ENCODE peak calls at places on chromosomes 13 and 19, in eight cellular contexts. One of them, this sample, is unnamed.

GRCh38 chr13:30666113-30666512 is 48.4 kb downstream of the USPL1 start:
- DNase-seq in ELF-1: peak; percentile 75
- DNase-seq in GM13977: no peak
- DNase-seq in left colon: no peak
- DNase-seq in hepatic stellate cell: no peak
- DNase-seq in body of pancreas: no peak
- DNase-seq in stimulated activated CD4-positive, alpha-beta T cell treated with anti-CD3 and anti-CD28 coated beads, TNF-alpha, amount 100 ng/mL, for 24 hours: no peak
- DNase-seq in spleen: no peak
- DNase-seq in this sample: no peak

GRCh38 chr13:96075953-96076543 is 13.9 kb upstream of the HS6ST3 start:
- DNase-seq in ELF-1: no peak
- DNase-seq in GM13977: no peak
- DNase-seq in left colon: no peak
- DNase-seq in hepatic stellate cell: no peak
- DNase-seq in body of pancreas: no peak
- DNase-seq in stimulated activated CD4-positive, alpha-beta T cell treated with anti-CD3 and anti-CD28 coated beads, TNF-alpha, amount 100 ng/mL, for 24 hours: no peak
- DNase-seq in spleen: no peak
- DNase-seq in this sample: no peak

GRCh38 chr19:38852231-38853044 is 2.7 kb upstream of the HNRNPL start:
- DNase-seq in ELF-1: peak; percentile 60
- DNase-seq in GM13977: no peak
- DNase-seq in left colon: peak; percentile 75
- DNase-seq in hepatic stellate cell: peak; percentile 65
- DNase-seq in body of pancreas: peak; percentile 66
- DNase-seq in stimulated activated CD4-positive, alpha-beta T cell treated with anti-CD3 and anti-CD28 coated beads, TNF-alpha, amount 100 ng/mL, for 24 hours: peak; percentile 57
- DNase-seq in spleen: peak; percentile 93
- DNase-seq in this sample: peak; percentile 74

GRCh38 chr13:105642511-105642958 is 892.9 kb downstream of the EFNB2 start:
- DNase-seq in ELF-1: no peak
- DNase-seq in GM13977: no peak
- DNase-seq in left colon: no peak
- DNase-seq in hepatic stellate cell: no peak
- DNase-seq in body of pancreas: no peak
- DNase-seq in stimulated activated CD4-positive, alpha-beta T cell treated with anti-CD3 and anti-CD28 coated beads, TNF-alpha, amount 100 ng/mL, for 24 hours: no peak
- DNase-seq in spleen: no peak
- DNase-seq in this sample: no peak

GRCh38 chr13:95502216-95502615 is 50.3 kb upstream of the CLDN10 start:
- DNase-seq in ELF-1: no peak
- DNase-seq in GM13977: no peak
- DNase-seq in left colon: no peak
- DNase-seq in hepatic stellate cell: no peak
- DNase-seq in body of pancreas: no peak
- DNase-seq in stimulated activated CD4-positive, alpha-beta T cell treated with anti-CD3 and anti-CD28 coated beads, TNF-alpha, amount 100 ng/mL, for 24 hours: no peak
- DNase-seq in spleen: no peak
- DNase-seq in this sample: no peak

GRCh38 chr13:65133094-65133493 is 2097.0 kb downstream of the PCDH9 start:
- DNase-seq in ELF-1: peak; percentile 24
- DNase-seq in GM13977: no peak
- DNase-seq in left colon: no peak
- DNase-seq in hepatic stellate cell: no peak
- DNase-seq in body of pancreas: no peak
- DNase-seq in stimulated activated CD4-positive, alpha-beta T cell treated with anti-CD3 and anti-CD28 coated beads, TNF-alpha, amount 100 ng/mL, for 24 hours: no peak
- DNase-seq in spleen: no peak
- DNase-seq in this sample: no peak

GRCh38 chr13:98506343-98507059 is 70.4 kb downstream of the STK24 start:
- DNase-seq in ELF-1: peak; percentile 42
- DNase-seq in GM13977: no peak
- DNase-seq in left colon: no peak
- DNase-seq in hepatic stellate cell: no peak
- DNase-seq in body of pancreas: no peak
- DNase-seq in stimulated activated CD4-positive, alpha-beta T cell treated with anti-CD3 and anti-CD28 coated beads, TNF-alpha, amount 100 ng/mL, for 24 hours: no peak
- DNase-seq in spleen: no peak
- DNase-seq in this sample: no peak

GRCh38 chr19:21617740-21618339 is 112.4 kb downstream of the ZNF429 start:
- DNase-seq in ELF-1: no peak
- DNase-seq in GM13977: no peak
- DNase-seq in left colon: no peak
- DNase-seq in hepatic stellate cell: no peak
- DNase-seq in body of pancreas: no peak
- DNase-seq in stimulated activated CD4-positive, alpha-beta T cell treated with anti-CD3 and anti-CD28 coated beads, TNF-alpha, amount 100 ng/mL, for 24 hours: no peak
- DNase-seq in spleen: no peak
- DNase-seq in this sample: no peak

GRCh38 chr13:96966415-96967102 is 27.7 kb downstream of the OXGR1 start:
- DNase-seq in ELF-1: no peak
- DNase-seq in GM13977: no peak
- DNase-seq in left colon: no peak
- DNase-seq in hepatic stellate cell: no peak
- DNase-seq in body of pancreas: no peak
- DNase-seq in stimulated activated CD4-positive, alpha-beta T cell treated with anti-CD3 and anti-CD28 coated beads, TNF-alpha, amount 100 ng/mL, for 24 hours: no peak
- DNase-seq in spleen: no peak
- DNase-seq in this sample: no peak

GRCh38 chr13:60095300-60095699 is 68.4 kb downstream of the DIAPH3 start:
- DNase-seq in ELF-1: no peak
- DNase-seq in GM13977: no peak
- DNase-seq in left colon: no peak
- DNase-seq in hepatic stellate cell: no peak
- DNase-seq in body of pancreas: no peak
- DNase-seq in stimulated activated CD4-positive, alpha-beta T cell treated with anti-CD3 and anti-CD28 coated beads, TNF-alpha, amount 100 ng/mL, for 24 hours: no peak
- DNase-seq in spleen: no peak
- DNase-seq in this sample: no peak

GRCh38 chr19:41811036-41811435 is 14.6 kb downstream of the CEACAM3 start:
- DNase-seq in ELF-1: no peak
- DNase-seq in GM13977: peak; percentile 9
- DNase-seq in left colon: no peak
- DNase-seq in hepatic stellate cell: no peak
- DNase-seq in body of pancreas: no peak
- DNase-seq in stimulated activated CD4-positive, alpha-beta T cell treated with anti-CD3 and anti-CD28 coated beads, TNF-alpha, amount 100 ng/mL, for 24 hours: no peak
- DNase-seq in spleen: peak; percentile 86
- DNase-seq in this sample: peak; percentile 38

GRCh38 chr13:39036212-39036611 is 1.7 kb downstream of the PROSER1 start:
- DNase-seq in ELF-1: peak; percentile 24
- DNase-seq in GM13977: no peak
- DNase-seq in left colon: no peak
- DNase-seq in hepatic stellate cell: no peak
- DNase-seq in body of pancreas: no peak
- DNase-seq in stimulated activated CD4-positive, alpha-beta T cell treated with anti-CD3 and anti-CD28 coated beads, TNF-alpha, amount 100 ng/mL, for 24 hours: no peak
- DNase-seq in spleen: no peak
- DNase-seq in this sample: no peak

GRCh38 chr13:27194895-27195764 is 23.5 kb upstream of the USP12 start:
- DNase-seq in ELF-1: peak; percentile 53
- DNase-seq in GM13977: no peak
- DNase-seq in left colon: no peak
- DNase-seq in hepatic stellate cell: peak; percentile 78
- DNase-seq in body of pancreas: no peak
- DNase-seq in stimulated activated CD4-positive, alpha-beta T cell treated with anti-CD3 and anti-CD28 coated beads, TNF-alpha, amount 100 ng/mL, for 24 hours: no peak
- DNase-seq in spleen: no peak
- DNase-seq in this sample: no peak

GRCh38 chr13:44870456-44870929 is 118.8 kb downstream of the NUFIP1 start:
- DNase-seq in ELF-1: no peak
- DNase-seq in GM13977: no peak
- DNase-seq in left colon: peak; percentile 61
- DNase-seq in hepatic stellate cell: no peak
- DNase-seq in body of pancreas: peak; percentile 98
- DNase-seq in stimulated activated CD4-positive, alpha-beta T cell treated with anti-CD3 and anti-CD28 coated beads, TNF-alpha, amount 100 ng/mL, for 24 hours: no peak
- DNase-seq in spleen: no peak
- DNase-seq in this sample: peak; percentile 73

GRCh38 chr19:29845576-29846176 is 33.9 kb downstream of the CCNE1 start:
- DNase-seq in ELF-1: peak; percentile 47
- DNase-seq in GM13977: peak; percentile 36
- DNase-seq in left colon: peak; percentile 50
- DNase-seq in hepatic stellate cell: peak; percentile 38
- DNase-seq in body of pancreas: no peak
- DNase-seq in stimulated activated CD4-positive, alpha-beta T cell treated with anti-CD3 and anti-CD28 coated beads, TNF-alpha, amount 100 ng/mL, for 24 hours: peak; percentile 35
- DNase-seq in spleen: peak; percentile 84
- DNase-seq in this sample: no peak

GRCh38 chr19:6238643-6239281 is 41.0 kb downstream of the MLLT1 start:
- DNase-seq in ELF-1: no peak
- DNase-seq in GM13977: no peak
- DNase-seq in left colon: no peak
- DNase-seq in hepatic stellate cell: no peak
- DNase-seq in body of pancreas: peak; percentile 37
- DNase-seq in stimulated activated CD4-positive, alpha-beta T cell treated with anti-CD3 and anti-CD28 coated beads, TNF-alpha, amount 100 ng/mL, for 24 hours: no peak
- DNase-seq in spleen: peak; percentile 66
- DNase-seq in this sample: no peak

GRCh38 chr19:48702701-48703100 is 6.9 kb downstream of the FUT2 start:
- DNase-seq in ELF-1: no peak
- DNase-seq in GM13977: no peak
- DNase-seq in left colon: no peak
- DNase-seq in hepatic stellate cell: no peak
- DNase-seq in body of pancreas: no peak
- DNase-seq in stimulated activated CD4-positive, alpha-beta T cell treated with anti-CD3 and anti-CD28 coated beads, TNF-alpha, amount 100 ng/mL, for 24 hours: no peak
- DNase-seq in spleen: no peak
- DNase-seq in this sample: no peak

GRCh38 chr19:47379398-47379938 is 30.4 kb downstream of the DHX34 start:
- DNase-seq in ELF-1: no peak
- DNase-seq in GM13977: no peak
- DNase-seq in left colon: no peak
- DNase-seq in hepatic stellate cell: no peak
- DNase-seq in body of pancreas: no peak
- DNase-seq in stimulated activated CD4-positive, alpha-beta T cell treated with anti-CD3 and anti-CD28 coated beads, TNF-alpha, amount 100 ng/mL, for 24 hours: no peak
- DNase-seq in spleen: no peak
- DNase-seq in this sample: no peak

GRCh38 chr19:18021121-18021755 is 13.3 kb downstream of the ARRDC2 start:
- DNase-seq in ELF-1: no peak
- DNase-seq in GM13977: peak; percentile 54
- DNase-seq in left colon: peak; percentile 81
- DNase-seq in hepatic stellate cell: peak; percentile 90
- DNase-seq in body of pancreas: peak; percentile 72
- DNase-seq in stimulated activated CD4-positive, alpha-beta T cell treated with anti-CD3 and anti-CD28 coated beads, TNF-alpha, amount 100 ng/mL, for 24 hours: peak; percentile 57
- DNase-seq in spleen: peak; percentile 91
- DNase-seq in this sample: peak; percentile 80

GRCh38 chr13:99124695-99125334 is 75.8 kb upstream of the UBAC2 start:
- DNase-seq in ELF-1: no peak
- DNase-seq in GM13977: peak; percentile 58
- DNase-seq in left colon: no peak
- DNase-seq in hepatic stellate cell: peak; percentile 60
- DNase-seq in body of pancreas: no peak
- DNase-seq in stimulated activated CD4-positive, alpha-beta T cell treated with anti-CD3 and anti-CD28 coated beads, TNF-alpha, amount 100 ng/mL, for 24 hours: no peak
- DNase-seq in spleen: no peak
- DNase-seq in this sample: no peak

GRCh38 chr19:13804830-13805683 is 9.8 kb downstream of the ZSWIM4 start:
- DNase-seq in ELF-1: peak; percentile 79
- DNase-seq in GM13977: no peak
- DNase-seq in left colon: peak; percentile 43
- DNase-seq in hepatic stellate cell: no peak
- DNase-seq in body of pancreas: peak; percentile 52
- DNase-seq in stimulated activated CD4-positive, alpha-beta T cell treated with anti-CD3 and anti-CD28 coated beads, TNF-alpha, amount 100 ng/mL, for 24 hours: no peak
- DNase-seq in spleen: peak; percentile 79
- DNase-seq in this sample: no peak

GRCh38 chr19:29188289-29188688 is 24.7 kb downstream of the UQCRFS1 start:
- DNase-seq in ELF-1: no peak
- DNase-seq in GM13977: no peak
- DNase-seq in left colon: no peak
- DNase-seq in hepatic stellate cell: no peak
- DNase-seq in body of pancreas: no peak
- DNase-seq in stimulated activated CD4-positive, alpha-beta T cell treated with anti-CD3 and anti-CD28 coated beads, TNF-alpha, amount 100 ng/mL, for 24 hours: no peak
- DNase-seq in spleen: no peak
- DNase-seq in this sample: no peak

GRCh38 chr19:41591951-41592562 is 16.1 kb downstream of the CEACAM21 start:
- DNase-seq in ELF-1: no peak
- DNase-seq in GM13977: no peak
- DNase-seq in left colon: no peak
- DNase-seq in hepatic stellate cell: no peak
- DNase-seq in body of pancreas: no peak
- DNase-seq in stimulated activated CD4-positive, alpha-beta T cell treated with anti-CD3 and anti-CD28 coated beads, TNF-alpha, amount 100 ng/mL, for 24 hours: no peak
- DNase-seq in spleen: peak; percentile 56
- DNase-seq in this sample: no peak

GRCh38 chr13:76148926-76149325 is 512.8 kb downstream of the LMO7 start:
- DNase-seq in ELF-1: peak; percentile 3
- DNase-seq in GM13977: no peak
- DNase-seq in left colon: no peak
- DNase-seq in hepatic stellate cell: no peak
- DNase-seq in body of pancreas: no peak
- DNase-seq in stimulated activated CD4-positive, alpha-beta T cell treated with anti-CD3 and anti-CD28 coated beads, TNF-alpha, amount 100 ng/mL, for 24 hours: no peak
- DNase-seq in spleen: no peak
- DNase-seq in this sample: no peak

GRCh38 chr19:5356428-5356827 is 15.8 kb upstream of the PTPRS start:
- DNase-seq in ELF-1: no peak
- DNase-seq in GM13977: no peak
- DNase-seq in left colon: no peak
- DNase-seq in hepatic stellate cell: no peak
- DNase-seq in body of pancreas: no peak
- DNase-seq in stimulated activated CD4-positive, alpha-beta T cell treated with anti-CD3 and anti-CD28 coated beads, TNF-alpha, amount 100 ng/mL, for 24 hours: no peak
- DNase-seq in spleen: peak; percentile 6
- DNase-seq in this sample: no peak

GRCh38 chr13:61162636-61163035 is 253.0 kb downstream of the PCDH20 start:
- DNase-seq in ELF-1: no peak
- DNase-seq in GM13977: no peak
- DNase-seq in left colon: no peak
- DNase-seq in hepatic stellate cell: no peak
- DNase-seq in body of pancreas: no peak
- DNase-seq in stimulated activated CD4-positive, alpha-beta T cell treated with anti-CD3 and anti-CD28 coated beads, TNF-alpha, amount 100 ng/mL, for 24 hours: no peak
- DNase-seq in spleen: no peak
- DNase-seq in this sample: no peak

GRCh38 chr19:13825489-13826475 is 30.5 kb downstream of the ZSWIM4 start:
- DNase-seq in ELF-1: peak; percentile 94
- DNase-seq in GM13977: no peak
- DNase-seq in left colon: peak; percentile 52
- DNase-seq in hepatic stellate cell: no peak
- DNase-seq in body of pancreas: no peak
- DNase-seq in stimulated activated CD4-positive, alpha-beta T cell treated with anti-CD3 and anti-CD28 coated beads, TNF-alpha, amount 100 ng/mL, for 24 hours: no peak
- DNase-seq in spleen: peak; percentile 68
- DNase-seq in this sample: peak; percentile 52

GRCh38 chr19:13995017-13995728 is 10.9 kb downstream of the RFX1 start:
- DNase-seq in ELF-1: no peak
- DNase-seq in GM13977: peak; percentile 5
- DNase-seq in left colon: peak; percentile 18
- DNase-seq in hepatic stellate cell: peak; percentile 2
- DNase-seq in body of pancreas: peak; percentile 81
- DNase-seq in stimulated activated CD4-positive, alpha-beta T cell treated with anti-CD3 and anti-CD28 coated beads, TNF-alpha, amount 100 ng/mL, for 24 hours: no peak
- DNase-seq in spleen: no peak
- DNase-seq in this sample: no peak

GRCh38 chr13:104586010-104586746 is 1520.0 kb upstream of the SLC10A2 start:
- DNase-seq in ELF-1: no peak
- DNase-seq in GM13977: no peak
- DNase-seq in left colon: peak; percentile 21
- DNase-seq in hepatic stellate cell: no peak
- DNase-seq in body of pancreas: peak; percentile 52
- DNase-seq in stimulated activated CD4-positive, alpha-beta T cell treated with anti-CD3 and anti-CD28 coated beads, TNF-alpha, amount 100 ng/mL, for 24 hours: no peak
- DNase-seq in spleen: no peak
- DNase-seq in this sample: no peak

GRCh38 chr13:91292630-91293221 is 54.8 kb upstream of the MIR17HG start:
- DNase-seq in ELF-1: peak; percentile 13
- DNase-seq in GM13977: no peak
- DNase-seq in left colon: no peak
- DNase-seq in hepatic stellate cell: no peak
- DNase-seq in body of pancreas: no peak
- DNase-seq in stimulated activated CD4-positive, alpha-beta T cell treated with anti-CD3 and anti-CD28 coated beads, TNF-alpha, amount 100 ng/mL, for 24 hours: no peak
- DNase-seq in spleen: no peak
- DNase-seq in this sample: no peak

GRCh38 chr19:36528921-36529518 is 949 bp upstream of the ZNF260 start:
- DNase-seq in ELF-1: peak; percentile 37
- DNase-seq in GM13977: peak; percentile 55
- DNase-seq in left colon: peak; percentile 15
- DNase-seq in hepatic stellate cell: peak; percentile 31
- DNase-seq in body of pancreas: peak; percentile 14
- DNase-seq in stimulated activated CD4-positive, alpha-beta T cell treated with anti-CD3 and anti-CD28 coated beads, TNF-alpha, amount 100 ng/mL, for 24 hours: peak; percentile 9
- DNase-seq in spleen: no peak
- DNase-seq in this sample: no peak

GRCh38 chr13:44098559-44098958 is 218.9 kb downstream of the LACC1 start:
- DNase-seq in ELF-1: no peak
- DNase-seq in GM13977: no peak
- DNase-seq in left colon: no peak
- DNase-seq in hepatic stellate cell: no peak
- DNase-seq in body of pancreas: no peak
- DNase-seq in stimulated activated CD4-positive, alpha-beta T cell treated with anti-CD3 and anti-CD28 coated beads, TNF-alpha, amount 100 ng/mL, for 24 hours: no peak
- DNase-seq in spleen: no peak
- DNase-seq in this sample: peak; percentile 66

GRCh38 chr13:108776650-108777049 is 147.2 kb downstream of the MYO16 start:
- DNase-seq in ELF-1: no peak
- DNase-seq in GM13977: no peak
- DNase-seq in left colon: no peak
- DNase-seq in hepatic stellate cell: no peak
- DNase-seq in body of pancreas: no peak
- DNase-seq in stimulated activated CD4-positive, alpha-beta T cell treated with anti-CD3 and anti-CD28 coated beads, TNF-alpha, amount 100 ng/mL, for 24 hours: no peak
- DNase-seq in spleen: no peak
- DNase-seq in this sample: no peak

GRCh38 chr19:31232220-31232619 is 117.0 kb downstream of the TSHZ3 start:
- DNase-seq in ELF-1: no peak
- DNase-seq in GM13977: no peak
- DNase-seq in left colon: no peak
- DNase-seq in hepatic stellate cell: no peak
- DNase-seq in body of pancreas: no peak
- DNase-seq in stimulated activated CD4-positive, alpha-beta T cell treated with anti-CD3 and anti-CD28 coated beads, TNF-alpha, amount 100 ng/mL, for 24 hours: no peak
- DNase-seq in spleen: no peak
- DNase-seq in this sample: no peak

This sample was measured in Peyer's patch.